ENCODE peak calls at places on chromosomes 2 and 18, in eight cellular contexts. One of them, this sample, is unnamed.
A peak's percentile ranks its signal among the peaks of the same experiment; 100 is the strongest.

GRCh38 chr2:173432049-173432754 is 77.5 kb downstream of the CDCA7 start:
- DNase-seq in activated gamma-delta T cell treated with anti-CD3 and anti-CD28 coated beads, Interleukin-2, amount 50 U/mL, for 16 hours: no peak
- DNase-seq in activated naive CD4-positive, alpha-beta T cell: no peak
- DNase-seq in iris pigment epithelial cell: peak; percentile 81
- DNase-seq in tibial artery: no peak
- DNase-seq in OCI-M1: no peak
- DNase-seq in stomach: no peak
- DNase-seq in A549: peak; percentile 11
- DNase-seq in this sample: peak; percentile 88

GRCh38 chr2:15485949-15486348 is 75.2 kb downstream of the NBAS start:
- DNase-seq in activated gamma-delta T cell treated with anti-CD3 and anti-CD28 coated beads, Interleukin-2, amount 50 U/mL, for 16 hours: no peak
- DNase-seq in activated naive CD4-positive, alpha-beta T cell: no peak
- DNase-seq in iris pigment epithelial cell: no peak
- DNase-seq in tibial artery: no peak
- DNase-seq in OCI-M1: no peak
- DNase-seq in stomach: no peak
- DNase-seq in A549: no peak
- DNase-seq in this sample: no peak

GRCh38 chr2:55155764-55156221 is 76.3 kb downstream of the CLHC1 start:
- DNase-seq in activated gamma-delta T cell treated with anti-CD3 and anti-CD28 coated beads, Interleukin-2, amount 50 U/mL, for 16 hours: no peak
- DNase-seq in activated naive CD4-positive, alpha-beta T cell: no peak
- DNase-seq in iris pigment epithelial cell: peak; percentile 76
- DNase-seq in tibial artery: no peak
- DNase-seq in OCI-M1: no peak
- DNase-seq in stomach: no peak
- DNase-seq in A549: no peak
- DNase-seq in this sample: no peak

GRCh38 chr2:150142561-150142960 is 344.9 kb downstream of the RND3 start:
- DNase-seq in activated gamma-delta T cell treated with anti-CD3 and anti-CD28 coated beads, Interleukin-2, amount 50 U/mL, for 16 hours: no peak
- DNase-seq in activated naive CD4-positive, alpha-beta T cell: no peak
- DNase-seq in iris pigment epithelial cell: peak; percentile 87
- DNase-seq in tibial artery: no peak
- DNase-seq in OCI-M1: no peak
- DNase-seq in stomach: no peak
- DNase-seq in A549: peak; percentile 45
- DNase-seq in this sample: no peak

GRCh38 chr18:22188551-22189267 is 19.3 kb downstream of the GATA6 start:
- DNase-seq in activated gamma-delta T cell treated with anti-CD3 and anti-CD28 coated beads, Interleukin-2, amount 50 U/mL, for 16 hours: no peak
- DNase-seq in activated naive CD4-positive, alpha-beta T cell: no peak
- DNase-seq in iris pigment epithelial cell: no peak
- DNase-seq in tibial artery: peak; percentile 71
- DNase-seq in OCI-M1: no peak
- DNase-seq in stomach: no peak
- DNase-seq in A549: no peak
- DNase-seq in this sample: no peak

GRCh38 chr2:165700511-165700910 is 93.5 kb downstream of the GALNT3 start:
- DNase-seq in activated gamma-delta T cell treated with anti-CD3 and anti-CD28 coated beads, Interleukin-2, amount 50 U/mL, for 16 hours: no peak
- DNase-seq in activated naive CD4-positive, alpha-beta T cell: no peak
- DNase-seq in iris pigment epithelial cell: no peak
- DNase-seq in tibial artery: no peak
- DNase-seq in OCI-M1: no peak
- DNase-seq in stomach: no peak
- DNase-seq in A549: no peak
- DNase-seq in this sample: no peak

GRCh38 chr2:231900486-231900942 is 25.7 kb downstream of the NPPC start:
- DNase-seq in activated gamma-delta T cell treated with anti-CD3 and anti-CD28 coated beads, Interleukin-2, amount 50 U/mL, for 16 hours: peak; percentile 34
- DNase-seq in activated naive CD4-positive, alpha-beta T cell: peak; percentile 33
- DNase-seq in iris pigment epithelial cell: peak; percentile 63
- DNase-seq in tibial artery: peak; percentile 38
- DNase-seq in OCI-M1: peak; percentile 92
- DNase-seq in stomach: peak; percentile 89
- DNase-seq in A549: peak; percentile 86
- DNase-seq in this sample: peak; percentile 61

GRCh38 chr18:37435996-37436395 is 129.6 kb downstream of the CELF4 start:
- DNase-seq in activated gamma-delta T cell treated with anti-CD3 and anti-CD28 coated beads, Interleukin-2, amount 50 U/mL, for 16 hours: no peak
- DNase-seq in activated naive CD4-positive, alpha-beta T cell: no peak
- DNase-seq in iris pigment epithelial cell: no peak
- DNase-seq in tibial artery: no peak
- DNase-seq in OCI-M1: no peak
- DNase-seq in stomach: no peak
- DNase-seq in A549: no peak
- DNase-seq in this sample: no peak

GRCh38 chr2:25814681-25815080 is 63.6 kb downstream of the ASXL2 start:
- DNase-seq in activated gamma-delta T cell treated with anti-CD3 and anti-CD28 coated beads, Interleukin-2, amount 50 U/mL, for 16 hours: no peak
- DNase-seq in activated naive CD4-positive, alpha-beta T cell: no peak
- DNase-seq in iris pigment epithelial cell: no peak
- DNase-seq in tibial artery: no peak
- DNase-seq in OCI-M1: no peak
- DNase-seq in stomach: no peak
- DNase-seq in A549: no peak
- DNase-seq in this sample: no peak

GRCh38 chr2:37622434-37623202 is 48.8 kb downstream of the CDC42EP3 start:
- DNase-seq in activated gamma-delta T cell treated with anti-CD3 and anti-CD28 coated beads, Interleukin-2, amount 50 U/mL, for 16 hours: no peak
- DNase-seq in activated naive CD4-positive, alpha-beta T cell: no peak
- DNase-seq in iris pigment epithelial cell: no peak
- DNase-seq in tibial artery: no peak
- DNase-seq in OCI-M1: no peak
- DNase-seq in stomach: no peak
- DNase-seq in A549: no peak
- DNase-seq in this sample: no peak

GRCh38 chr2:152497481-152498052 is 162.6 kb downstream of the FMNL2 start:
- DNase-seq in activated gamma-delta T cell treated with anti-CD3 and anti-CD28 coated beads, Interleukin-2, amount 50 U/mL, for 16 hours: no peak
- DNase-seq in activated naive CD4-positive, alpha-beta T cell: no peak
- DNase-seq in iris pigment epithelial cell: peak; percentile 94
- DNase-seq in tibial artery: no peak
- DNase-seq in OCI-M1: peak; percentile 90
- DNase-seq in stomach: peak; percentile 66
- DNase-seq in A549: no peak
- DNase-seq in this sample: peak; percentile 22

GRCh38 chr18:78784861-78785260 is 194.8 kb upstream of the SALL3 start:
- DNase-seq in activated gamma-delta T cell treated with anti-CD3 and anti-CD28 coated beads, Interleukin-2, amount 50 U/mL, for 16 hours: no peak
- DNase-seq in activated naive CD4-positive, alpha-beta T cell: no peak
- DNase-seq in iris pigment epithelial cell: no peak
- DNase-seq in tibial artery: no peak
- DNase-seq in OCI-M1: no peak
- DNase-seq in stomach: no peak
- DNase-seq in A549: no peak
- DNase-seq in this sample: no peak

GRCh38 chr2:162888641-162889040 is 50.1 kb upstream of the KCNH7 start:
- DNase-seq in activated gamma-delta T cell treated with anti-CD3 and anti-CD28 coated beads, Interleukin-2, amount 50 U/mL, for 16 hours: no peak
- DNase-seq in activated naive CD4-positive, alpha-beta T cell: no peak
- DNase-seq in iris pigment epithelial cell: no peak
- DNase-seq in tibial artery: no peak
- DNase-seq in OCI-M1: peak; percentile 87
- DNase-seq in stomach: no peak
- DNase-seq in A549: no peak
- DNase-seq in this sample: peak; percentile 35

GRCh38 chr18:36813753-36814130 is 15.1 kb downstream of the TPGS2 start:
- DNase-seq in activated gamma-delta T cell treated with anti-CD3 and anti-CD28 coated beads, Interleukin-2, amount 50 U/mL, for 16 hours: no peak
- DNase-seq in activated naive CD4-positive, alpha-beta T cell: no peak
- DNase-seq in iris pigment epithelial cell: no peak
- DNase-seq in tibial artery: no peak
- DNase-seq in OCI-M1: peak; percentile 77
- DNase-seq in stomach: no peak
- DNase-seq in A549: no peak
- DNase-seq in this sample: no peak

GRCh38 chr2:236988690-236989639 is 96.7 kb upstream of the COPS8 start:
- DNase-seq in activated gamma-delta T cell treated with anti-CD3 and anti-CD28 coated beads, Interleukin-2, amount 50 U/mL, for 16 hours: no peak
- DNase-seq in activated naive CD4-positive, alpha-beta T cell: no peak
- DNase-seq in iris pigment epithelial cell: peak; percentile 20
- DNase-seq in tibial artery: peak; percentile 86
- DNase-seq in OCI-M1: no peak
- DNase-seq in stomach: peak; percentile 74
- DNase-seq in A549: no peak
- DNase-seq in this sample: peak; percentile 74

GRCh38 chr2:101518470-101519172 is 43.7 kb upstream of the RFX8 start:
- DNase-seq in activated gamma-delta T cell treated with anti-CD3 and anti-CD28 coated beads, Interleukin-2, amount 50 U/mL, for 16 hours: no peak
- DNase-seq in activated naive CD4-positive, alpha-beta T cell: no peak
- DNase-seq in iris pigment epithelial cell: peak; percentile 68
- DNase-seq in tibial artery: no peak
- DNase-seq in OCI-M1: peak; percentile 21
- DNase-seq in stomach: peak; percentile 61
- DNase-seq in A549: peak; percentile 83
- DNase-seq in this sample: no peak

GRCh38 chr2:240948086-240948485 is 42.0 kb downstream of the CROCC2 start:
- DNase-seq in activated gamma-delta T cell treated with anti-CD3 and anti-CD28 coated beads, Interleukin-2, amount 50 U/mL, for 16 hours: no peak
- DNase-seq in activated naive CD4-positive, alpha-beta T cell: no peak
- DNase-seq in iris pigment epithelial cell: no peak
- DNase-seq in tibial artery: no peak
- DNase-seq in OCI-M1: no peak
- DNase-seq in stomach: peak; percentile 11
- DNase-seq in A549: no peak
- DNase-seq in this sample: no peak

GRCh38 chr2:8177550-8177949 is 504.3 kb upstream of the ID2 start:
- DNase-seq in activated gamma-delta T cell treated with anti-CD3 and anti-CD28 coated beads, Interleukin-2, amount 50 U/mL, for 16 hours: no peak
- DNase-seq in activated naive CD4-positive, alpha-beta T cell: no peak
- DNase-seq in iris pigment epithelial cell: no peak
- DNase-seq in tibial artery: no peak
- DNase-seq in OCI-M1: no peak
- DNase-seq in stomach: no peak
- DNase-seq in A549: no peak
- DNase-seq in this sample: peak; percentile 32

GRCh38 chr18:11909597-11910026 is 1.5 kb upstream of the MPPE1 start:
- DNase-seq in activated gamma-delta T cell treated with anti-CD3 and anti-CD28 coated beads, Interleukin-2, amount 50 U/mL, for 16 hours: no peak
- DNase-seq in activated naive CD4-positive, alpha-beta T cell: no peak
- DNase-seq in iris pigment epithelial cell: peak; percentile 24
- DNase-seq in tibial artery: no peak
- DNase-seq in OCI-M1: peak; percentile 20
- DNase-seq in stomach: no peak
- DNase-seq in A549: no peak
- DNase-seq in this sample: peak; percentile 50

GRCh38 chr18:44680271-44681038 is at the start of gene SETBP1:
- DNase-seq in activated gamma-delta T cell treated with anti-CD3 and anti-CD28 coated beads, Interleukin-2, amount 50 U/mL, for 16 hours: no peak
- DNase-seq in activated naive CD4-positive, alpha-beta T cell: no peak
- DNase-seq in iris pigment epithelial cell: peak; percentile 12
- DNase-seq in tibial artery: peak; percentile 81
- DNase-seq in OCI-M1: no peak
- DNase-seq in stomach: peak; percentile 76
- DNase-seq in A549: peak; percentile 31
- DNase-seq in this sample: no peak

GRCh38 chr2:127593228-127594115 is 52.5 kb upstream of the GPR17 start:
- DNase-seq in activated gamma-delta T cell treated with anti-CD3 and anti-CD28 coated beads, Interleukin-2, amount 50 U/mL, for 16 hours: no peak
- DNase-seq in activated naive CD4-positive, alpha-beta T cell: no peak
- DNase-seq in iris pigment epithelial cell: no peak
- DNase-seq in tibial artery: no peak
- DNase-seq in OCI-M1: no peak
- DNase-seq in stomach: peak; percentile 20
- DNase-seq in A549: no peak
- DNase-seq in this sample: no peak

GRCh38 chr18:73531601-73532000 is 616.0 kb downstream of the FBXO15 start:
- DNase-seq in activated gamma-delta T cell treated with anti-CD3 and anti-CD28 coated beads, Interleukin-2, amount 50 U/mL, for 16 hours: no peak
- DNase-seq in activated naive CD4-positive, alpha-beta T cell: no peak
- DNase-seq in iris pigment epithelial cell: no peak
- DNase-seq in tibial artery: no peak
- DNase-seq in OCI-M1: no peak
- DNase-seq in stomach: no peak
- DNase-seq in A549: no peak
- DNase-seq in this sample: no peak

GRCh38 chr2:231926180-231926741 is at the start of gene NPPC:
- DNase-seq in activated gamma-delta T cell treated with anti-CD3 and anti-CD28 coated beads, Interleukin-2, amount 50 U/mL, for 16 hours: peak; percentile 27
- DNase-seq in activated naive CD4-positive, alpha-beta T cell: peak; percentile 33
- DNase-seq in iris pigment epithelial cell: peak; percentile 57
- DNase-seq in tibial artery: peak; percentile 20
- DNase-seq in OCI-M1: peak; percentile 40
- DNase-seq in stomach: peak; percentile 34
- DNase-seq in A549: peak; percentile 72
- DNase-seq in this sample: peak; percentile 46

GRCh38 chr2:146940016-146940685 is 904.7 kb upstream of the ACVR2A start:
- DNase-seq in activated gamma-delta T cell treated with anti-CD3 and anti-CD28 coated beads, Interleukin-2, amount 50 U/mL, for 16 hours: no peak
- DNase-seq in activated naive CD4-positive, alpha-beta T cell: no peak
- DNase-seq in iris pigment epithelial cell: peak; percentile 1
- DNase-seq in tibial artery: no peak
- DNase-seq in OCI-M1: no peak
- DNase-seq in stomach: no peak
- DNase-seq in A549: no peak
- DNase-seq in this sample: no peak

GRCh38 chr2:36672199-36672598 is 24.3 kb upstream of the VIT start:
- DNase-seq in activated gamma-delta T cell treated with anti-CD3 and anti-CD28 coated beads, Interleukin-2, amount 50 U/mL, for 16 hours: no peak
- DNase-seq in activated naive CD4-positive, alpha-beta T cell: no peak
- DNase-seq in iris pigment epithelial cell: peak; percentile 59
- DNase-seq in tibial artery: no peak
- DNase-seq in OCI-M1: peak; percentile 60
- DNase-seq in stomach: no peak
- DNase-seq in A549: peak; percentile 69
- DNase-seq in this sample: peak; percentile 38

GRCh38 chr18:362914-363295 is 95.1 kb upstream of the THOC1 start:
- DNase-seq in activated gamma-delta T cell treated with anti-CD3 and anti-CD28 coated beads, Interleukin-2, amount 50 U/mL, for 16 hours: no peak
- DNase-seq in activated naive CD4-positive, alpha-beta T cell: no peak
- DNase-seq in iris pigment epithelial cell: peak; percentile 43
- DNase-seq in tibial artery: no peak
- DNase-seq in OCI-M1: no peak
- DNase-seq in stomach: no peak
- DNase-seq in A549: no peak
- DNase-seq in this sample: no peak

GRCh38 chr2:27078267-27079194 is at the start of gene EMILIN1:
- DNase-seq in activated gamma-delta T cell treated with anti-CD3 and anti-CD28 coated beads, Interleukin-2, amount 50 U/mL, for 16 hours: no peak
- DNase-seq in activated naive CD4-positive, alpha-beta T cell: no peak
- DNase-seq in iris pigment epithelial cell: peak; percentile 86
- DNase-seq in tibial artery: peak; percentile 92
- DNase-seq in OCI-M1: no peak
- DNase-seq in stomach: peak; percentile 45
- DNase-seq in A549: no peak
- DNase-seq in this sample: no peak

GRCh38 chr2:1313240-1313924 is 99.9 kb upstream of the TPO start:
- DNase-seq in activated gamma-delta T cell treated with anti-CD3 and anti-CD28 coated beads, Interleukin-2, amount 50 U/mL, for 16 hours: no peak
- DNase-seq in activated naive CD4-positive, alpha-beta T cell: no peak
- DNase-seq in iris pigment epithelial cell: no peak
- DNase-seq in tibial artery: no peak
- DNase-seq in OCI-M1: no peak
- DNase-seq in stomach: no peak
- DNase-seq in A549: no peak
- DNase-seq in this sample: no peak

GRCh38 chr2:236637691-236638569 is 68.3 kb downstream of the ACKR3 start:
- DNase-seq in activated gamma-delta T cell treated with anti-CD3 and anti-CD28 coated beads, Interleukin-2, amount 50 U/mL, for 16 hours: no peak
- DNase-seq in activated naive CD4-positive, alpha-beta T cell: no peak
- DNase-seq in iris pigment epithelial cell: no peak
- DNase-seq in tibial artery: peak; percentile 17
- DNase-seq in OCI-M1: no peak
- DNase-seq in stomach: no peak
- DNase-seq in A549: no peak
- DNase-seq in this sample: no peak

GRCh38 chr2:191932261-191932660 is 85.4 kb upstream of the CAVIN2 start:
- DNase-seq in activated gamma-delta T cell treated with anti-CD3 and anti-CD28 coated beads, Interleukin-2, amount 50 U/mL, for 16 hours: no peak
- DNase-seq in activated naive CD4-positive, alpha-beta T cell: no peak
- DNase-seq in iris pigment epithelial cell: no peak
- DNase-seq in tibial artery: no peak
- DNase-seq in OCI-M1: no peak
- DNase-seq in stomach: no peak
- DNase-seq in A549: no peak
- DNase-seq in this sample: no peak

GRCh38 chr18:2970762-2971659 is 41.9 kb downstream of the LPIN2 start:
- DNase-seq in activated gamma-delta T cell treated with anti-CD3 and anti-CD28 coated beads, Interleukin-2, amount 50 U/mL, for 16 hours: no peak
- DNase-seq in activated naive CD4-positive, alpha-beta T cell: no peak
- DNase-seq in iris pigment epithelial cell: peak; percentile 73
- DNase-seq in tibial artery: no peak
- DNase-seq in OCI-M1: peak; percentile 62
- DNase-seq in stomach: no peak
- DNase-seq in A549: no peak
- DNase-seq in this sample: peak; percentile 90